ENCODE peak calls at places on chromosome 21, in seven cellular contexts. E is CD4-positive, alpha-beta T cell; A is cardiac septum; N is AML-193; O is kidney tubule cell; T is amniotic stem cell; C is adrenal gland. W is an unnamed sample.

GRCh38 chr21:32240708-32241433 is 38.0 kb downstream of the MIS18A start:
- DNase-seq in C (no peak), E (no peak), T (no peak), O (no peak), N (no peak), A (no peak), W (no peak)

GRCh38 chr21:25161571-25161970 is 445.7 kb downstream of the MRPL39 start:
- DNase-seq in C (no peak), E (no peak), O (no peak), A (no peak), T (no peak), N (no peak), W (no peak)

GRCh38 chr21:41833138-41834115 is 45.7 kb downstream of the PRDM15 start:
- DNase-seq in N (no peak), E (no peak), A (no peak), O (no peak), T (no peak), C (no peak), W (no peak)

GRCh38 chr21:35234725-35235124 is 185.6 kb upstream of the RUNX1 start:
- DNase-seq in T (no peak), C (no peak), O (no peak), A (no peak), N (no peak), E (no peak), W (no peak)

GRCh38 chr21:25925936-25926335 is 191.2 kb downstream of the GABPA start:
- DNase-seq in E (no peak), N (no peak), O (no peak), C (peak; percentile 71), A (no peak), T (no peak), W (no peak)

GRCh38 chr21:45866473-45867010 is 115.0 kb upstream of the COL6A1 start:
- DNase-seq in O (no peak), N (no peak), A (peak; percentile 53), E (no peak), C (no peak), T (no peak), W (no peak)

GRCh38 chr21:42414928-42415769 is 11.4 kb downstream of the UBASH3A start:
- DNase-seq in E (peak; percentile 84), C (peak; percentile 40), A (peak; percentile 75), T (no peak), N (no peak), O (peak; percentile 85), W (peak; percentile 36)

GRCh38 chr21:33127154-33127893 is 57.4 kb downstream of the OLIG1 start:
- DNase-seq in T (no peak), C (peak; percentile 63), A (peak; percentile 86), E (peak; percentile 46), O (peak; percentile 75), N (peak; percentile 74), W (peak; percentile 62)

GRCh38 chr21:33028759-33029511 is 3.2 kb downstream of the OLIG2 start:
- DNase-seq in O (no peak), C (no peak), A (no peak), N (no peak), T (no peak), E (peak; percentile 13), W (no peak)

GRCh38 chr21:36479415-36480402 is at the start of gene CLDN14:
- DNase-seq in T (no peak), A (no peak), N (no peak), O (peak; percentile 12), C (no peak), E (no peak), W (peak; percentile 49)

GRCh38 chr21:15390049-15390448 is 325.2 kb upstream of the NRIP1 start:
- DNase-seq in E (no peak), N (no peak), T (no peak), O (no peak), A (no peak), C (no peak), W (no peak)

GRCh38 chr21:25898671-25899070 is 163.9 kb downstream of the GABPA start:
- DNase-seq in N (no peak), E (no peak), O (no peak), C (no peak), T (no peak), A (no peak), W (no peak)

GRCh38 chr21:41220208-41220733 is 52.3 kb downstream of the BACE2 start:
- DNase-seq in A (no peak), T (no peak), E (no peak), O (no peak), C (no peak), N (no peak), W (no peak)

GRCh38 chr21:33069994-33070811 is at the start of gene OLIG1:
- DNase-seq in O (peak; percentile 62), T (no peak), A (peak; percentile 89), E (no peak), N (peak; percentile 76), C (no peak), W (no peak)

GRCh38 chr21:36471254-36471723 is 8.6 kb downstream of the CLDN14 start:
- DNase-seq in O (peak; percentile 53), N (no peak), E (no peak), C (no peak), A (no peak), T (no peak), W (no peak)